ENCODE peak calls at places on chromosomes 6 and 20, in five cellular contexts. One of them, this sample, is unnamed.

GRCh38 chr6:55636406-55637102 is 57.6 kb upstream of the HMGCLL1 start:
- DNase-seq in Peyer's patch: no peak
- DNase-seq in epithelial cell of esophagus: peak
- DNase-seq in neural crest cell: no peak
- DNase-seq in tibial artery: no peak
- DNase-seq in this sample: peak

GRCh38 chr20:24735263-24735662 is 213.8 kb upstream of the CST7 start:
- DNase-seq in tibial artery: no peak
- DNase-seq in neural crest cell: no peak
- DNase-seq in Peyer's patch: no peak
- DNase-seq in epithelial cell of esophagus: no peak
- DNase-seq in this sample: no peak

GRCh38 chr6:2155206-2155605 is 90.2 kb downstream of the GMDS start:
- DNase-seq in epithelial cell of esophagus: no peak
- DNase-seq in Peyer's patch: no peak
- DNase-seq in tibial artery: no peak
- DNase-seq in neural crest cell: no peak
- DNase-seq in this sample: no peak

GRCh38 chr6:76594109-76594508 is 521.6 kb upstream of the IMPG1 start:
- DNase-seq in Peyer's patch: no peak
- DNase-seq in neural crest cell: no peak
- DNase-seq in epithelial cell of esophagus: no peak
- DNase-seq in tibial artery: no peak
- DNase-seq in this sample: no peak

GRCh38 chr6:139014945-139015344 is 13.6 kb upstream of the ABRACL start:
- DNase-seq in Peyer's patch: no peak
- DNase-seq in neural crest cell: no peak
- DNase-seq in epithelial cell of esophagus: no peak
- DNase-seq in tibial artery: no peak
- DNase-seq in this sample: no peak

GRCh38 chr20:18902181-18902725 is 88.7 kb downstream of the SCP2D1 start:
- DNase-seq in epithelial cell of esophagus: peak
- DNase-seq in Peyer's patch: no peak
- DNase-seq in neural crest cell: no peak
- DNase-seq in tibial artery: no peak
- DNase-seq in this sample: peak

GRCh38 chr6:56708810-56709597 is 66.3 kb upstream of the DST start:
- DNase-seq in neural crest cell: no peak
- DNase-seq in tibial artery: no peak
- DNase-seq in epithelial cell of esophagus: peak
- DNase-seq in Peyer's patch: no peak
- DNase-seq in this sample: peak

GRCh38 chr6:150078788-150079187 is 9.9 kb upstream of the ULBP3 start:
- DNase-seq in tibial artery: no peak
- DNase-seq in epithelial cell of esophagus: peak
- DNase-seq in Peyer's patch: no peak
- DNase-seq in neural crest cell: no peak
- DNase-seq in this sample: peak

GRCh38 chr6:51913265-51913664 is 174.1 kb downstream of the PKHD1 start:
- DNase-seq in epithelial cell of esophagus: no peak
- DNase-seq in tibial artery: no peak
- DNase-seq in Peyer's patch: no peak
- DNase-seq in neural crest cell: no peak
- DNase-seq in this sample: no peak

GRCh38 chr6:29071831-29072723 is 15.0 kb downstream of the OR2B3 start:
- DNase-seq in neural crest cell: peak
- DNase-seq in Peyer's patch: no peak
- DNase-seq in tibial artery: no peak
- DNase-seq in epithelial cell of esophagus: peak
- DNase-seq in this sample: peak

GRCh38 chr6:15798856-15799255 is 136.0 kb upstream of the DTNBP1 start:
- DNase-seq in neural crest cell: no peak
- DNase-seq in epithelial cell of esophagus: no peak
- DNase-seq in tibial artery: no peak
- DNase-seq in Peyer's patch: no peak
- DNase-seq in this sample: no peak

GRCh38 chr20:62333820-62334595 is 31.2 kb downstream of the ADRM1 start:
- DNase-seq in Peyer's patch: no peak
- DNase-seq in tibial artery: no peak
- DNase-seq in neural crest cell: no peak
- DNase-seq in epithelial cell of esophagus: no peak
- DNase-seq in this sample: no peak

GRCh38 chr6:99287523-99287922 is 62.0 kb downstream of the FAXC start:
- DNase-seq in tibial artery: no peak
- DNase-seq in epithelial cell of esophagus: no peak
- DNase-seq in Peyer's patch: no peak
- DNase-seq in neural crest cell: no peak
- DNase-seq in this sample: no peak

GRCh38 chr20:9319687-9320384 is 194.6 kb upstream of the LAMP5 start:
- DNase-seq in Peyer's patch: no peak
- DNase-seq in neural crest cell: no peak
- DNase-seq in epithelial cell of esophagus: no peak
- DNase-seq in tibial artery: no peak
- DNase-seq in this sample: no peak

GRCh38 chr6:3356056-3356823 is 97.5 kb downstream of the PSMG4 start:
- DNase-seq in neural crest cell: peak
- DNase-seq in Peyer's patch: peak
- DNase-seq in tibial artery: peak
- DNase-seq in epithelial cell of esophagus: peak
- DNase-seq in this sample: peak

GRCh38 chr6:144993870-144994269 is 708.7 kb downstream of the UTRN start:
- DNase-seq in tibial artery: no peak
- DNase-seq in epithelial cell of esophagus: peak
- DNase-seq in neural crest cell: no peak
- DNase-seq in Peyer's patch: no peak
- DNase-seq in this sample: peak

GRCh38 chr6:85394853-85395538 is 54.9 kb upstream of the NT5E start:
- DNase-seq in tibial artery: no peak
- DNase-seq in neural crest cell: no peak
- DNase-seq in Peyer's patch: no peak
- DNase-seq in epithelial cell of esophagus: no peak
- DNase-seq in this sample: no peak

GRCh38 chr6:170102038-170102437 is 188.8 kb downstream of the DLL1 start:
- DNase-seq in Peyer's patch: no peak
- DNase-seq in neural crest cell: no peak
- DNase-seq in epithelial cell of esophagus: no peak
- DNase-seq in tibial artery: no peak
- DNase-seq in this sample: no peak

GRCh38 chr20:46108976-46109375 is 9.1 kb upstream of the CD40 start:
- DNase-seq in Peyer's patch: no peak
- DNase-seq in tibial artery: no peak
- DNase-seq in epithelial cell of esophagus: no peak
- DNase-seq in neural crest cell: no peak
- DNase-seq in this sample: no peak

GRCh38 chr20:32792316-32792715 is 27.4 kb upstream of the MAPRE1 start:
- DNase-seq in Peyer's patch: no peak
- DNase-seq in neural crest cell: peak
- DNase-seq in epithelial cell of esophagus: no peak
- DNase-seq in tibial artery: no peak
- DNase-seq in this sample: no peak

GRCh38 chr20:33852971-33853813 is 42.0 kb downstream of the CHMP4B start:
- DNase-seq in tibial artery: no peak
- DNase-seq in Peyer's patch: peak
- DNase-seq in epithelial cell of esophagus: no peak
- DNase-seq in neural crest cell: no peak
- DNase-seq in this sample: no peak

DNA sequence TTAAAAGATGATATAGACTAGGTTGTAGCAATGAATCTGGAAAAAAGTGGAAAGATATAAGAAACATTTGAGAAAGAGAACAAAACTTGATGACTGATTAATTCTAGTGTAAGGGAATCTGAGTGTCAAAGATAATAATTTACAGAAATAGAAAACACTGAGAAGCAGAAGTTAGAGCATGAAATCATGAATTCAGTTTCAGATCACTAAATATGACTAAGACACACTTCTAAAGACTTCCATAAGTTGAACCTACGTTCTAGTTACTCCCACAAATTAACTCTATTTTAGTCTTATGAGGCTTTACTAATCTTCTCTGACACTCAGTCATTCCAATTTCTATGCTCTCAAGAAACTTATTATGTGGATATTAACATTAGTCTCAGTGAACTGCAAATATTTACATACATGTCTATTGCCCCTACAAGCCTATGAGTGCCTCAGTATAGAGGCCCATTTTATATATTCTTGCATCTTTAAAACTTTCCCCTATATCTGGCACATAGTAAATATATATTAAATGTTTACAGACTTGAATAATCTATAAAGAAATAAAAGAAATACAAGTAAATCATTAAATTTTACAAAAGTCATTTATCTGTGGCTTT is 30.4 kb downstream of the IBTK start:
- DNase-seq in tibial artery: no peak
- DNase-seq in epithelial cell of esophagus: no peak
- DNase-seq in neural crest cell: no peak
- DNase-seq in Peyer's patch: no peak
- DNase-seq in this sample: no peak
- TF ChIP-seq CTCF in tibial artery: no peak
- TF ChIP-seq CTCF in epithelial cell of esophagus: no peak
- TF ChIP-seq CTCF in neural crest cell: no peak
- TF ChIP-seq CTCF in Peyer's patch: no peak
- TF ChIP-seq CTCF in this sample: no peak

DNA sequence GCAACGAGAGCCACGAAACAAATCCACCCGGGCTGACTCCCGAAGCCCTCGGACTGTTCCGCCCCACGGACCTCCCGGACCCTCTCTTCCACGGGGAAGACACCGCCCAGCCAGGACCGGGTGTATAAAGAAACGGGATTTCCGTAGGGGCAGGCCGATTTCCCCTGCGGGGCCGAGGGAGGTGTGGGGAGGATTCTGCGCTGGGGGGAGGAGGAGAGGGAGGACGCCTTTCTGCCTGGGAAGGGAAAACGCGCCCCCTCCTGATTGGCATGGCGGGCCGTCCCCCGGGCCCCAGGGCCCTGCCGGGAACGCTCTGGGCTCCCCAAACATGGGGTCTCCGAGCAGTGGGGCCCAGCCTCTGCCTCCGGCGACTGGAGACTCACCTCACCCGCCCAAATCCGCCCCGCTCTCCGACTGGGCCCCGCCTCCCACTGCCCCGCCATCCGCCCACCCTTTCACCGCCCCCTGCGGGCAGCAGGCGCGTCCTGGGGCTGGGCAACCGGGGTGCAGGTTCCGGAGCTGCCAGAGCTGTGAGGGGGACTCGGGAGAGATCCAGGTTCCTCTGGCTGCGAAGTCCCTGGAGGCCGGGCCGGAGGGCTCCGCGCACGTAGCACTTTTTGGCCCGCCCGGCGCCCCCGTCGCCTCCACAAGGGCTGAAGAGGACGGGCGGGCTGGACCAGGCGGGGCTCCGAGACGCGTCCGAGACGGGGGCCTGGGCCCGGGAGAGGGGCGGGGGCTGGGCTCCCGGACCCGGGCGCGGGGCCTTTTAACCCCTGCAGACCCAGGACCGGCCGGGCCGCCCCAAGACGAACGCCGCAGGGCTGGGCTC is 586 bp upstream of the PPDPF start:
- DNase-seq in epithelial cell of esophagus: peak
- DNase-seq in neural crest cell: peak
- DNase-seq in tibial artery: peak
- DNase-seq in Peyer's patch: no peak
- DNase-seq in this sample: peak
- TF ChIP-seq CTCF in epithelial cell of esophagus: no peak
- TF ChIP-seq CTCF in neural crest cell: peak
- TF ChIP-seq CTCF in tibial artery: peak
- TF ChIP-seq CTCF in Peyer's patch: no peak
- TF ChIP-seq CTCF in this sample: peak

GRCh38 chr6:132128424-132128823 is 177.3 kb upstream of the CCN2 start:
- DNase-seq in Peyer's patch: no peak
- DNase-seq in neural crest cell: no peak
- DNase-seq in tibial artery: no peak
- DNase-seq in epithelial cell of esophagus: no peak
- DNase-seq in this sample: no peak

GRCh38 chr6:132131351-132131750 is 180.2 kb upstream of the CCN2 start:
- DNase-seq in epithelial cell of esophagus: no peak
- DNase-seq in neural crest cell: no peak
- DNase-seq in Peyer's patch: no peak
- DNase-seq in tibial artery: no peak
- DNase-seq in this sample: no peak

GRCh38 chr6:132131777-132132176 is 180.6 kb upstream of the CCN2 start:
- DNase-seq in neural crest cell: no peak
- DNase-seq in tibial artery: peak
- DNase-seq in epithelial cell of esophagus: peak
- DNase-seq in Peyer's patch: no peak
- DNase-seq in this sample: peak

GRCh38 chr6:132132420-132132819 is 181.2 kb upstream of the CCN2 start:
- DNase-seq in tibial artery: no peak
- DNase-seq in neural crest cell: no peak
- DNase-seq in epithelial cell of esophagus: no peak
- DNase-seq in Peyer's patch: no peak
- DNase-seq in this sample: no peak

GRCh38 chr6:132130530-132131298 is 179.5 kb upstream of the CCN2 start:
- DNase-seq in epithelial cell of esophagus: no peak
- DNase-seq in Peyer's patch: no peak
- DNase-seq in neural crest cell: no peak
- DNase-seq in tibial artery: peak
- DNase-seq in this sample: no peak
- TF ChIP-seq CTCF in epithelial cell of esophagus: no peak
- TF ChIP-seq CTCF in Peyer's patch: no peak
- TF ChIP-seq CTCF in neural crest cell: no peak
- TF ChIP-seq CTCF in tibial artery: no peak
- TF ChIP-seq CTCF in this sample: no peak

GRCh38 chr6:11363881-11364576 is 131.6 kb upstream of the NEDD9 start:
- DNase-seq in neural crest cell: no peak
- DNase-seq in Peyer's patch: no peak
- DNase-seq in tibial artery: no peak
- DNase-seq in epithelial cell of esophagus: peak
- DNase-seq in this sample: peak
- TF ChIP-seq CTCF in neural crest cell: no peak
- TF ChIP-seq CTCF in Peyer's patch: no peak
- TF ChIP-seq CTCF in tibial artery: no peak
- TF ChIP-seq CTCF in epithelial cell of esophagus: no peak
- TF ChIP-seq CTCF in this sample: no peak

GRCh38 chr6:79763301-79763700 is 132.2 kb downstream of the SH3BGRL2 start:
- DNase-seq in epithelial cell of esophagus: no peak
- DNase-seq in neural crest cell: no peak
- DNase-seq in tibial artery: no peak
- DNase-seq in Peyer's patch: no peak
- DNase-seq in this sample: no peak
- TF ChIP-seq CTCF in epithelial cell of esophagus: no peak
- TF ChIP-seq CTCF in neural crest cell: no peak
- TF ChIP-seq CTCF in tibial artery: no peak
- TF ChIP-seq CTCF in Peyer's patch: no peak
- TF ChIP-seq CTCF in this sample: no peak

This sample was measured in MCF 10A.